ENCODE peak calls at places on chromosome 13, in six cellular contexts. H, F, C, P, T and E are unnamed samples.
A peak's percentile ranks its signal among the peaks of the same experiment; 100 is the strongest.

GRCh38 chr13:73671011-73671410 is 463.2 kb downstream of the KLF12 start:
- DNase-seq in C (no peak), H (no peak), F (no peak), P (no peak), T (no peak), E (no peak)

GRCh38 chr13:26923824-26924605 is 163.4 kb upstream of the GPR12 start:
- DNase-seq in T (peak; percentile 34), P (peak; percentile 49), C (no peak), H (no peak), F (no peak), E (peak; percentile 6)

GRCh38 chr13:89953581-89953980 is 1393.9 kb upstream of the MIR17HG start:
- DNase-seq in F (no peak), C (no peak), P (no peak), T (no peak), H (no peak), E (no peak)

GRCh38 chr13:28534801-28535200 is 39.9 kb upstream of the FLT1 start:
- DNase-seq in C (no peak), H (no peak), T (no peak), F (no peak), P (no peak), E (no peak)

GRCh38 chr13:24725379-24725778 is 38.6 kb upstream of the RNF17 start:
- DNase-seq in F (no peak), T (no peak), H (no peak), C (no peak), P (no peak), E (no peak)

GRCh38 chr13:99389520-99390304 is 82.5 kb upstream of the GPR183 start:
- DNase-seq in H (no peak), P (no peak), F (no peak), C (no peak), T (no peak), E (no peak)

GRCh38 chr13:61109741-61110140 is 305.9 kb downstream of the PCDH20 start:
- DNase-seq in C (no peak), P (no peak), T (no peak), F (no peak), H (no peak), E (no peak)

GRCh38 chr13:93603043-93603442 is 376.4 kb downstream of the GPC6 start:
- DNase-seq in T (peak; percentile 82), C (peak; percentile 22), P (peak; percentile 80), F (no peak), H (no peak), E (peak; percentile 43)

GRCh38 chr13:51818771-51819511 is 15.0 kb upstream of the DHRS12 start:
- DNase-seq in H (no peak), T (peak; percentile 53), C (no peak), F (peak; percentile 80), P (no peak), E (no peak)

GRCh38 chr13:21625366-21625765 is 21.4 kb upstream of the MICU2 start:
- DNase-seq in F (no peak), H (peak; percentile 29), P (peak; percentile 18), T (peak; percentile 52), C (peak; percentile 53), E (no peak)

GRCh38 chr13:112144616-112145220 is 77.8 kb downstream of the SOX1 start:
- DNase-seq in H (no peak), F (peak; percentile 35), C (no peak), P (no peak), T (no peak), E (no peak)

GRCh38 chr13:26590379-26590778 is 32.9 kb downstream of the WASF3 start:
- DNase-seq in F (no peak), H (no peak), T (no peak), P (no peak), C (no peak), E (no peak)

GRCh38 chr13:106533101-106533939 is 2.1 kb downstream of the EFNB2 start:
- DNase-seq in F (peak; percentile 89), H (peak; percentile 87), C (peak; percentile 88), P (peak; percentile 81), T (peak; percentile 78), E (peak; percentile 49)

GRCh38 chr13:29465741-29466293 is 129.7 kb downstream of the SLC7A1 start:
- DNase-seq in P (peak; percentile 73), H (no peak), F (no peak), C (no peak), T (peak; percentile 62), E (peak; percentile 68)

GRCh38 chr13:23159205-23159586 is 21.6 kb upstream of the SGCG start:
- DNase-seq in H (peak; percentile 42), T (peak; percentile 13), C (peak; percentile 90), P (peak; percentile 39), F (no peak), E (peak; percentile 8)

GRCh38 chr13:22050951-22051563 is 380.2 kb downstream of the FGF9 start:
- DNase-seq in F (no peak), T (no peak), P (no peak), H (no peak), C (no peak), E (no peak)

GRCh38 chr13:109787135-109787954 is 962 bp upstream of the IRS2 start:
- DNase-seq in F (no peak), T (peak; percentile 33), H (peak; percentile 45), P (no peak), C (peak; percentile 74), E (no peak)

GRCh38 chr13:21528616-21529015 is 69.5 kb upstream of the ZDHHC20 start:
- DNase-seq in H (no peak), F (no peak), P (peak; percentile 42), C (no peak), T (peak; percentile 63), E (peak; percentile 59)

GRCh38 chr13:24203726-24204295 is 43.3 kb downstream of the SPATA13 start:
- DNase-seq in C (no peak), F (no peak), T (peak; percentile 50), P (no peak), H (no peak), E (peak; percentile 23)

GRCh38 chr13:82717249-82717648 is 1165.0 kb downstream of the SLITRK1 start:
- DNase-seq in F (no peak), T (peak; percentile 59), P (peak; percentile 59), C (no peak), H (no peak), E (peak; percentile 57)

GRCh38 chr13:64239372-64239771 is 2823.7 kb upstream of the PCDH20 start:
- DNase-seq in F (no peak), P (no peak), C (peak; percentile 8), H (no peak), T (peak; percentile 70), E (peak; percentile 42)

GRCh38 chr13:94764576-94765321 is 52.4 kb upstream of the SOX21 start:
- DNase-seq in F (no peak), H (no peak), T (no peak), C (no peak), P (no peak), E (no peak)

GRCh38 chr13:105207586-105208293 is 1327.7 kb downstream of the EFNB2 start:
- DNase-seq in T (peak; percentile 13), C (no peak), F (no peak), H (no peak), P (no peak), E (no peak)
- TF ChIP-seq CTCF in T (peak; percentile 9), C (no peak), F (no peak), H (no peak), P (peak; percentile 35), E (peak; percentile 26)

GRCh38 chr13:36819064-36819810 is at the start of gene RFXAP:
- DNase-seq in T (peak; percentile 81), P (peak; percentile 74), H (peak; percentile 91), C (peak; percentile 94), F (peak; percentile 90), E (peak; percentile 70)

GRCh38 chr13:36818483-36819063 is 449 bp upstream of the RFXAP start:
- DNase-seq in F (no peak), T (no peak), C (no peak), H (no peak), P (no peak), E (no peak)

GRCh38 chr13:36819811-36820140 is 754 bp downstream of the RFXAP start:
- DNase-seq in P (peak; percentile 10), F (no peak), C (peak; percentile 65), T (peak; percentile 36), H (no peak), E (no peak)

GRCh38 chr13:36820222-36820621 is 1.2 kb downstream of the RFXAP start:
- DNase-seq in F (no peak), C (no peak), P (no peak), T (no peak), H (no peak), E (no peak)

DNA sequence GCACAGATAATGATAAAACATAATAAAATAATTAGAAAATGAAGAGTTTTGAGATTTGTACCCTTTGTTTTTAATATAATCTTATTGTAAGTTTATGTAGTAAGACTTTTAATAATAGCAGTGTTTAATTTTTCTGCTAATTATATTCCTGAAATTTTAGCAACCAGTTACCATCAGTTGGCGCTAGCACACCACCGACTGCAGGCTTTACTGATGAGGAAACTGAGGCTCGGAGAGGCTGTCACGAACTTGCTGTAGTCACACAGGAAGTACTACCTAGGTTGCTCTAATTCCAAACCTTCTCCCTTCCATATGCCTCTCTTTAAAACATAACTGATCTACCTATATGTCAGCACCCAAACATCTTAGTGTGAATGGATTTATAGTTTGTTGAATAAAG is 1.0 kb upstream of the RFXAP start:
- DNase-seq in T (no peak), C (no peak), F (no peak), P (no peak), H (no peak), E (no peak)
- H3K4me3 ChIP-seq in T (no peak overlapping the region), C (peak overlapping the region; percentile 79), F (peak overlapping the region; percentile 73), P (no peak overlapping the region), H (peak overlapping the region; percentile 88), E (no peak overlapping the region)

GRCh38 chr13:30934381-30934780 is 1.9 kb downstream of the TEX26 start:
- DNase-seq in C (peak; percentile 63), T (peak; percentile 14), H (no peak), F (no peak), P (no peak), E (no peak)

GRCh38 chr13:30934803-30935202 is 2.3 kb downstream of the TEX26 start:
- DNase-seq in H (no peak), F (no peak), T (no peak), P (no peak), C (no peak), E (no peak)

GRCh38 chr13:30928971-30929370 is 3.5 kb upstream of the TEX26 start:
- DNase-seq in C (no peak), T (no peak), H (no peak), P (no peak), F (no peak), E (no peak)

GRCh38 chr13:30933334-30933681 is 852 bp downstream of the TEX26 start:
- DNase-seq in P (no peak), T (no peak), F (no peak), H (no peak), C (no peak), E (no peak)

GRCh38 chr13:30932481-30933333 is at the start of gene TEX26:
- DNase-seq in T (no peak), F (no peak), C (peak; percentile 93), H (no peak), P (peak; percentile 52), E (no peak)
- TF ChIP-seq CTCF in T (no peak), F (peak; percentile 6), C (no peak), H (no peak), P (peak; percentile 58), E (peak; percentile 38)

DNA sequence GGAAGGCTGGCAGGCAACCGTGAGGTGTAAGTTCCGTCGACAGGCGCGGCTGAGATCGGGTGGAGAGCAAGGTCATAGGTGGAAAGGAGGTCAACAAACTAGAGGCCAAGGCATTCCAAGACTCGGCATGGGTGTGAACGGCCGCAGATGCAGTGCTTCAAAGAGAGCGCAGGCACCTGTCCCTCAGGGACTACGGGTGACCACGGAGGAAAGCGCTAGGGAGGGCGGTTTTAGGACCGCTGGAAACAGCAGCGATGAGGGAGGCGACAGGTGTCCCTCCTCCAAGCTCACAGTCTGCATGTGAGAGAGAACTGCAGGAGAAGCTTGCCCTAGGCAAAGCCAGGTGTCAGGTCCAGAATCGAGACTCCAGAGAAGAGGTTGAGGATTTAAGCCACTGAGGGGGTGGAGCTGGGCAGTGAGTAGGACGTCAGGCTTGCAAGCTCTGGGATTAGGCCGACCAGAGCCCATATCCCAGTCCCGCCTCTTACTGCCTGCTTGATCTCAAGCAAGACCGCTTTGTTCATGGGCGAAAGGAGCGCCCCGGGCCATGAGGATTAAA is 1.6 kb upstream of the MLNR start:
- DNase-seq in P (no peak), C (peak; percentile 63), T (peak; percentile 6), F (no peak), H (no peak), E (no peak)
- H3K4me3 ChIP-seq in P (no peak overlapping the region), C (peak overlapping the region; percentile 57), T (no peak overlapping the region), F (no peak overlapping the region), H (no peak overlapping the region), E (no peak overlapping the region)